ENCODE peak calls at places on chromosome 6, in seven cellular contexts. X, E, I, M, D, R and C are unnamed samples.

GRCh38 chr6:17881085-17881883 is 106.2 kb downstream of the KIF13A start:
- DNase-seq in D (no peak), I (no peak), M (no peak), X (no peak), E (no peak), R (no peak), C (no peak)

GRCh38 chr6:27669278-27669797 is 196.4 kb upstream of the ZNF184 start:
- DNase-seq in X (no peak), R (no peak), D (no peak), M (no peak), E (no peak), I (peak; percentile 35), C (peak; percentile 53)

GRCh38 chr6:105374010-105374420 is 28.9 kb downstream of the PREP start:
- DNase-seq in X (no peak), R (no peak), E (no peak), D (peak; percentile 80), I (no peak), M (no peak), C (peak; percentile 75)

GRCh38 chr6:112038268-112038667 is 15.6 kb upstream of the CCN6 start:
- DNase-seq in R (no peak), X (peak; percentile 84), E (peak; percentile 77), I (no peak), M (no peak), D (no peak), C (peak; percentile 70)

GRCh38 chr6:134003542-134003951 is 48.9 kb downstream of the SLC2A12 start:
- DNase-seq in I (peak; percentile 65), R (no peak), D (no peak), M (no peak), X (no peak), E (no peak), C (no peak)

GRCh38 chr6:30685157-30685976 is 1.1 kb downstream of the PPP1R18 start:
- DNase-seq in R (no peak), D (no peak), I (no peak), E (peak; percentile 73), M (no peak), X (peak; percentile 69), C (peak; percentile 60)

GRCh38 chr6:25173951-25174474 is 105.2 kb upstream of the CARMIL1 start:
- DNase-seq in D (peak; percentile 89), I (no peak), R (no peak), M (no peak), X (no peak), E (no peak), C (peak; percentile 88)

GRCh38 chr6:25012657-25013056 is 76.9 kb upstream of the RIPOR2 start:
- DNase-seq in I (no peak), E (no peak), X (no peak), M (no peak), D (no peak), R (no peak), C (peak; percentile 81)

GRCh38 chr6:84422380-84422968 is 195.0 kb upstream of the CEP162 start:
- DNase-seq in R (peak; percentile 18), I (peak; percentile 81), X (peak; percentile 84), E (no peak), M (peak; percentile 65), D (peak; percentile 31), C (peak; percentile 6)

GRCh38 chr6:75759207-75759606 is 10.2 kb downstream of the MYO6 start:
- DNase-seq in I (peak; percentile 23), E (no peak), X (no peak), M (no peak), D (no peak), R (no peak), C (peak; percentile 16)

GRCh38 chr6:113110211-113110610 is 746.9 kb upstream of the MARCKS start:
- DNase-seq in D (no peak), X (no peak), E (no peak), I (no peak), M (no peak), R (no peak), C (no peak)

GRCh38 chr6:17299222-17299621 is 18.1 kb downstream of the RBM24 start:
- DNase-seq in E (no peak), R (no peak), D (no peak), M (no peak), I (no peak), X (no peak), C (no peak)

DNA sequence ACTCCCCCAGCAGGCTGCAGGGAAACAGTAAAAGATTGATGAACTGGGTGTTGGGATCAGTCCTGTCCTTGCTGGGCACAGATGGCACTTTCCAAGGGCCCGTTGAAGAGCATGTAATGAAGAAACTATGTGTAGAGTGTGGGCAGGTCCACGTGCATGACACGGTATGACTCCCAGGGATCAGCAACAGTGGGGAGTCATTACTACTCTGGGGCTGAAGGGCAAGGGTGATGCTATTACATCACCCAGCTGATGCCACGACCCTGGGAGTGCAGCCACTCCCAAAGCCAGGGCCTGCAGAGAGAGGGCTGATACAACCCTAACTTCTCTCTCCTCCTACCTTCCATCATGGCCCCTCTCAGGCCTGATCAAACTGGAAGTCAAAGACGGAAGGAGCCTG is 20.1 kb downstream of the KCNK17 start:
- DNase-seq in D (no peak), R (no peak), X (no peak), I (no peak), M (no peak), E (no peak), C (peak; percentile 67)
- H3K27ac ChIP-seq in D (no peak overlapping the region), R (no peak overlapping the region), X (no peak overlapping the region), I (no peak overlapping the region), M (peak overlapping the region; percentile 71), E (no peak overlapping the region), C (no peak overlapping the region)

GRCh38 chr6:140345935-140346334 is 971.5 kb upstream of the CITED2 start:
- DNase-seq in R (no peak), E (no peak), M (no peak), X (no peak), I (no peak), D (no peak), C (peak; percentile 0)
- H3K27ac ChIP-seq in R (peak overlapping the region; percentile 50), E (peak overlapping the region; percentile 16), M (no peak overlapping the region), X (peak overlapping the region; percentile 11), I (no peak overlapping the region), D (no peak overlapping the region), C (peak overlapping the region; percentile 29)

GRCh38 chr6:159809149-159809548 is 9.1 kb downstream of the PNLDC1 start:
- DNase-seq in D (no peak), X (no peak), E (no peak), M (no peak), R (no peak), I (no peak), C (no peak)

GRCh38 chr6:159815410-159815809 is 15.3 kb downstream of the PNLDC1 start:
- DNase-seq in I (no peak), R (no peak), X (peak; percentile 28), E (no peak), D (no peak), M (no peak), C (no peak)

GRCh38 chr6:159808647-159809046 is 8.6 kb downstream of the PNLDC1 start:
- DNase-seq in I (no peak), M (no peak), E (no peak), R (no peak), D (no peak), X (peak; percentile 15), C (no peak)

GRCh38 chr6:159817951-159818739 is 18.1 kb downstream of the PNLDC1 start:
- DNase-seq in R (no peak), D (no peak), E (no peak), X (peak; percentile 54), M (no peak), I (no peak), C (no peak)

GRCh38 chr6:159813781-159814180 is 13.7 kb downstream of the PNLDC1 start:
- DNase-seq in X (no peak), I (no peak), E (no peak), R (no peak), D (no peak), M (no peak), C (no peak)
- H3K27ac ChIP-seq in X (no peak overlapping the region), I (no peak overlapping the region), E (no peak overlapping the region), R (no peak overlapping the region), D (no peak overlapping the region), M (no peak overlapping the region), C (no peak overlapping the region)

GRCh38 chr6:42007753-42008528 is 42.4 kb upstream of the TAF8 start:
- DNase-seq in R (no peak), E (no peak), D (no peak), M (no peak), I (no peak), X (no peak), C (no peak)
- H3K27ac ChIP-seq in R (no peak overlapping the region), E (no peak overlapping the region), D (no peak overlapping the region), M (peak overlapping the region; percentile 90), I (no peak overlapping the region), X (no peak overlapping the region), C (no peak overlapping the region)

GRCh38 chr6:106858653-106859092 is 115.9 kb downstream of the CD24 start:
- DNase-seq in E (no peak), M (no peak), D (peak; percentile 35), I (no peak), X (no peak), R (no peak), C (peak; percentile 73)
- H3K27ac ChIP-seq in E (no peak overlapping the region), M (no peak overlapping the region), D (no peak overlapping the region), I (no peak overlapping the region), X (no peak overlapping the region), R (no peak overlapping the region), C (no peak overlapping the region)

GRCh38 chr6:38153076-38153475 is 333.5 kb downstream of the ZFAND3 start:
- DNase-seq in M (no peak), I (no peak), D (no peak), E (no peak), R (no peak), X (no peak), C (no peak)

GRCh38 chr6:38152620-38153019 is 333.1 kb downstream of the ZFAND3 start:
- DNase-seq in I (no peak), E (no peak), R (no peak), M (no peak), X (no peak), D (no peak), C (no peak)

GRCh38 chr6:38153511-38153910 is 334.0 kb downstream of the ZFAND3 start:
- DNase-seq in X (no peak), R (no peak), M (no peak), D (no peak), E (no peak), I (no peak), C (no peak)

GRCh38 chr6:38150681-38151296 is 331.3 kb downstream of the ZFAND3 start:
- DNase-seq in M (no peak), R (no peak), D (no peak), X (no peak), I (no peak), E (no peak), C (no peak)

GRCh38 chr6:38151580-38152500 is 332.3 kb downstream of the ZFAND3 start:
- DNase-seq in E (no peak), R (no peak), X (no peak), I (no peak), D (no peak), M (no peak), C (no peak)
- H3K27ac ChIP-seq in E (no peak overlapping the region), R (no peak overlapping the region), X (no peak overlapping the region), I (no peak overlapping the region), D (no peak overlapping the region), M (no peak overlapping the region), C (no peak overlapping the region)

GRCh38 chr6:31795616-31796298 is at the start of gene VARS1:
- DNase-seq in X (peak; percentile 96), D (peak; percentile 93), E (peak; percentile 96), I (peak; percentile 97), M (peak; percentile 64), R (peak; percentile 92), C (peak; percentile 95)
- H3K27ac ChIP-seq in X (peak within 1 kb of the TSS; percentile 93), D (peak within 1 kb of the TSS; percentile 92), E (peak within 1 kb of the TSS; percentile 94), I (peak within 1 kb of the TSS; percentile 97), M (peak within 1 kb of the TSS; percentile 99), R (peak within 1 kb of the TSS; percentile 98), C (peak within 1 kb of the TSS; percentile 85)